ENCODE peak calls at places on chromosomes 13 and 19, in four cellular contexts. One of them, this sample, is unnamed. For H3K4me1 and H3K36me3, the result is how much of the 10 kb centered on the place peaks cover.

GRCh38 chr13:33794576-33794975 is 23.4 kb upstream of the RFC3 start:
- DNase-seq in Caco-2: no peak
- DNase-seq in neuronal stem cell: no peak
- DNase-seq in mucosa of descending colon: no peak
- DNase-seq in this sample: no peak

GRCh38 chr19:2416321-2417097 is 10.9 kb downstream of the TIMM13 start:
- DNase-seq in mucosa of descending colon: no peak
- DNase-seq in neuronal stem cell: no peak
- DNase-seq in Caco-2: no peak
- DNase-seq in this sample: no peak

GRCh38 chr13:97119899-97120745 is 102.0 kb upstream of the MBNL2 start:
- DNase-seq in neuronal stem cell: no peak
- DNase-seq in Caco-2: no peak
- DNase-seq in mucosa of descending colon: no peak
- DNase-seq in this sample: no peak

GRCh38 chr19:35354898-35355297 is 3.4 kb upstream of the FFAR3 start:
- DNase-seq in Caco-2: no peak
- DNase-seq in mucosa of descending colon: no peak
- DNase-seq in neuronal stem cell: no peak
- DNase-seq in this sample: no peak

GRCh38 chr13:59447031-59447430 is 716.7 kb downstream of the DIAPH3 start:
- DNase-seq in mucosa of descending colon: no peak
- DNase-seq in neuronal stem cell: no peak
- DNase-seq in Caco-2: no peak
- DNase-seq in this sample: no peak

GRCh38 chr19:47152632-47153031 is 22.0 kb downstream of the SAE1 start:
- DNase-seq in neuronal stem cell: no peak
- DNase-seq in Caco-2: peak
- DNase-seq in mucosa of descending colon: peak
- DNase-seq in this sample: no peak

GRCh38 chr19:45173816-45174215 is 4.2 kb downstream of the TRAPPC6A start:
- DNase-seq in Caco-2: no peak
- DNase-seq in neuronal stem cell: no peak
- DNase-seq in mucosa of descending colon: no peak
- DNase-seq in this sample: no peak

GRCh38 chr19:52237771-52238400 is 31.5 kb upstream of the ZNF766 start:
- DNase-seq in Caco-2: peak
- DNase-seq in neuronal stem cell: peak
- DNase-seq in mucosa of descending colon: peak
- DNase-seq in this sample: peak

GRCh38 chr13:51154029-51154555 is 43.0 kb upstream of the C13orf42 start:
- DNase-seq in mucosa of descending colon: no peak
- DNase-seq in neuronal stem cell: no peak
- DNase-seq in Caco-2: no peak
- DNase-seq in this sample: no peak

GRCh38 chr13:96431044-96431581 is 341.2 kb downstream of the HS6ST3 start:
- DNase-seq in Caco-2: no peak
- DNase-seq in mucosa of descending colon: no peak
- DNase-seq in neuronal stem cell: no peak
- DNase-seq in this sample: no peak

GRCh38 chr19:43678512-43678911 is 8.5 kb upstream of the PLAUR start:
- DNase-seq in neuronal stem cell: no peak
- DNase-seq in mucosa of descending colon: no peak
- DNase-seq in Caco-2: no peak
- DNase-seq in this sample: no peak

GRCh38 chr13:46463719-46464118 is 76.7 kb upstream of the RUBCNL start:
- DNase-seq in mucosa of descending colon: no peak
- DNase-seq in Caco-2: no peak
- DNase-seq in neuronal stem cell: no peak
- DNase-seq in this sample: no peak

GRCh38 chr19:5617080-5617479 is 5.5 kb downstream of the SAFB2 start:
- DNase-seq in Caco-2: no peak
- DNase-seq in neuronal stem cell: no peak
- DNase-seq in mucosa of descending colon: no peak
- DNase-seq in this sample: no peak

GRCh38 chr13:31119966-31120733 is 41.6 kb downstream of the HSPH1 start:
- DNase-seq in neuronal stem cell: no peak
- DNase-seq in Caco-2: no peak
- DNase-seq in mucosa of descending colon: no peak
- DNase-seq in this sample: no peak

GRCh38 chr19:3124630-3125029 is 11.2 kb upstream of the GNA15 start:
- DNase-seq in neuronal stem cell: no peak
- DNase-seq in Caco-2: no peak
- DNase-seq in mucosa of descending colon: no peak
- DNase-seq in this sample: no peak

GRCh38 chr19:41377977-41378707 is 1.8 kb downstream of the TMEM91 start:
- DNase-seq in mucosa of descending colon: no peak
- DNase-seq in Caco-2: no peak
- DNase-seq in neuronal stem cell: no peak
- DNase-seq in this sample: no peak

GRCh38 chr19:29672933-29673336 is 7.7 kb downstream of the PLEKHF1 start:
- DNase-seq in mucosa of descending colon: peak
- DNase-seq in Caco-2: no peak
- DNase-seq in neuronal stem cell: no peak
- DNase-seq in this sample: no peak

GRCh38 chr13:94583926-94584325 is 12.0 kb downstream of the TGDS start:
- DNase-seq in mucosa of descending colon: no peak
- DNase-seq in neuronal stem cell: no peak
- DNase-seq in Caco-2: no peak
- DNase-seq in this sample: no peak

GRCh38 chr13:20114066-20114465 is 46.8 kb downstream of the GJA3 start:
- DNase-seq in Caco-2: no peak
- DNase-seq in neuronal stem cell: no peak
- DNase-seq in mucosa of descending colon: no peak
- DNase-seq in this sample: no peak

GRCh38 chr13:64591981-64592380 is 2638.2 kb downstream of the PCDH9 start:
- DNase-seq in neuronal stem cell: no peak
- DNase-seq in mucosa of descending colon: no peak
- DNase-seq in Caco-2: no peak
- DNase-seq in this sample: no peak

GRCh38 chr19:29699861-29700260 is 15.2 kb downstream of the C19orf12 start:
- DNase-seq in mucosa of descending colon: no peak
- DNase-seq in Caco-2: no peak
- DNase-seq in neuronal stem cell: no peak
- DNase-seq in this sample: no peak

GRCh38 chr19:12721656-12722565 is 1.8 kb downstream of the TNPO2 start:
- DNase-seq in neuronal stem cell: peak
- DNase-seq in mucosa of descending colon: peak
- DNase-seq in Caco-2: peak
- DNase-seq in this sample: no peak

GRCh38 chr19:1748115-1748702 is 5.1 kb upstream of the ONECUT3 start:
- DNase-seq in mucosa of descending colon: peak
- DNase-seq in Caco-2: no peak
- DNase-seq in neuronal stem cell: no peak
- DNase-seq in this sample: no peak

GRCh38 chr19:3071764-3072163 is 9.5 kb upstream of the TLE5 start:
- DNase-seq in mucosa of descending colon: no peak
- DNase-seq in Caco-2: no peak
- DNase-seq in neuronal stem cell: no peak
- DNase-seq in this sample: no peak

GRCh38 chr13:31111136-31111535 is 50.6 kb downstream of the HSPH1 start:
- DNase-seq in mucosa of descending colon: no peak
- DNase-seq in neuronal stem cell: no peak
- DNase-seq in Caco-2: no peak
- DNase-seq in this sample: no peak

GRCh38 chr19:4694211-4694987 is 24.3 kb upstream of the MYDGF start:
- DNase-seq in neuronal stem cell: no peak
- DNase-seq in Caco-2: no peak
- DNase-seq in mucosa of descending colon: peak
- DNase-seq in this sample: no peak

GRCh38 chr13:95676100-95676774 is 702 bp upstream of the DNAJC3 start:
- DNase-seq in mucosa of descending colon: peak
- DNase-seq in neuronal stem cell: no peak
- DNase-seq in Caco-2: peak
- DNase-seq in this sample: peak

GRCh38 chr19:48837081-48837524 is 812 bp upstream of the HSD17B14 start:
- DNase-seq in Caco-2: no peak
- DNase-seq in neuronal stem cell: peak
- DNase-seq in mucosa of descending colon: peak
- DNase-seq in this sample: peak

GRCh38 chr19:5046339-5047039 is 77.6 kb downstream of the KDM4B start:
- DNase-seq in Caco-2: peak
- DNase-seq in mucosa of descending colon: peak
- DNase-seq in neuronal stem cell: no peak
- DNase-seq in this sample: no peak

GRCh38 chr13:41960700-41961697 is at the start of gene VWA8:
- DNase-seq in mucosa of descending colon: peak
- DNase-seq in Caco-2: peak
- DNase-seq in neuronal stem cell: peak
- DNase-seq in this sample: peak

GRCh38 chr19:34228347-34228746 is 26.0 kb upstream of the GARRE1 start:
- DNase-seq in mucosa of descending colon: no peak
- DNase-seq in Caco-2: no peak
- DNase-seq in neuronal stem cell: no peak
- DNase-seq in this sample: no peak
- H3K4me1 ChIP-seq in mucosa of descending colon: under half
- H3K4me1 ChIP-seq in Caco-2: under half
- H3K4me1 ChIP-seq in neuronal stem cell: under half
- H3K4me1 ChIP-seq in this sample: under half

GRCh38 chr13:77095288-77095687 is 68.3 kb upstream of the FBXL3 start:
- DNase-seq in neuronal stem cell: no peak
- DNase-seq in mucosa of descending colon: no peak
- DNase-seq in Caco-2: no peak
- DNase-seq in this sample: no peak

GRCh38 chr13:77093735-77094134 is 66.8 kb upstream of the FBXL3 start:
- DNase-seq in mucosa of descending colon: no peak
- DNase-seq in neuronal stem cell: no peak
- DNase-seq in Caco-2: no peak
- DNase-seq in this sample: no peak
- H3K36me3 ChIP-seq in mucosa of descending colon: under half
- H3K36me3 ChIP-seq in neuronal stem cell: under half
- H3K36me3 ChIP-seq in Caco-2: under half
- H3K36me3 ChIP-seq in this sample: under half

GRCh38 chr13:24267801-24268200 is 41.6 kb upstream of the C1QTNF9 start:
- DNase-seq in neuronal stem cell: no peak
- DNase-seq in mucosa of descending colon: no peak
- DNase-seq in Caco-2: no peak
- DNase-seq in this sample: no peak
- H3K4me1 ChIP-seq in neuronal stem cell: under half
- H3K4me1 ChIP-seq in mucosa of descending colon: under half
- H3K4me1 ChIP-seq in Caco-2: under half
- H3K4me1 ChIP-seq in this sample: under half

GRCh38 chr19:38378866-38379265 is 4.5 kb downstream of the PSMD8 start:
- DNase-seq in neuronal stem cell: no peak
- DNase-seq in Caco-2: no peak
- DNase-seq in mucosa of descending colon: no peak
- DNase-seq in this sample: no peak
- H3K36me3 ChIP-seq in neuronal stem cell: under half
- H3K36me3 ChIP-seq in Caco-2: under half
- H3K36me3 ChIP-seq in mucosa of descending colon: under half
- H3K36me3 ChIP-seq in this sample: half or more

GRCh38 chr19:7869910-7870511 is 4.2 kb downstream of the PRR36 start:
- DNase-seq in Caco-2: peak
- DNase-seq in mucosa of descending colon: peak
- DNase-seq in neuronal stem cell: peak
- DNase-seq in this sample: peak

GRCh38 chr19:7869453-7869909 is 4.7 kb downstream of the PRR36 start:
- DNase-seq in neuronal stem cell: no peak
- DNase-seq in Caco-2: peak
- DNase-seq in mucosa of descending colon: peak
- DNase-seq in this sample: peak

GRCh38 chr19:7871280-7871529 is 3.0 kb downstream of the PRR36 start:
- DNase-seq in neuronal stem cell: no peak
- DNase-seq in mucosa of descending colon: no peak
- DNase-seq in Caco-2: no peak
- DNase-seq in this sample: no peak

GRCh38 chr19:7871530-7872305 is 2.5 kb downstream of the PRR36 start:
- DNase-seq in mucosa of descending colon: peak
- DNase-seq in Caco-2: peak
- DNase-seq in neuronal stem cell: peak
- DNase-seq in this sample: peak

GRCh38 chr19:7870571-7871279 is 3.5 kb downstream of the PRR36 start:
- DNase-seq in Caco-2: peak
- DNase-seq in neuronal stem cell: peak
- DNase-seq in mucosa of descending colon: peak
- DNase-seq in this sample: peak
- H3K4me1 ChIP-seq in Caco-2: under half
- H3K4me1 ChIP-seq in neuronal stem cell: under half
- H3K4me1 ChIP-seq in mucosa of descending colon: under half
- H3K4me1 ChIP-seq in this sample: under half

DNA sequence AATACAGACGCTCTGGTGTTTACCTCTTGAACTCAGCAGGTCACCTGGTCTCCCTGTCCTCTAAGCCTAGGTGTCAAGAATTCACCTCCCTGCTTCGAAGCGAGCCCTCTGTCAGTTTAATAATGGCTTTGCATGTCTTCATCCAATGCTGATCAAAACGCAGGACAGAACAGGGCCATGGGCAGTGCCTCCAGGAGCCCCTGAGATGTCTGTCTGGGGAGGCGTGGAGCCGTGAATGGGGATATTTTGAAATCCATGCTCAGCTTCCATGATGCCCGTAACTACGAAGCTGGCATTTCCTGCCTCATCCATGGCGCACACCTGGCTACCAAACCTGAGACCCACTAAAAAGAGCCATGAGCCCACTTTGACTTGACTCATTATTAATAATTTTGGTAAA is 113.7 kb downstream of the RAB20 start:
- DNase-seq in neuronal stem cell: no peak
- DNase-seq in Caco-2: peak
- DNase-seq in mucosa of descending colon: no peak
- DNase-seq in this sample: no peak
- H3K36me3 ChIP-seq in neuronal stem cell: under half
- H3K36me3 ChIP-seq in Caco-2: under half
- H3K36me3 ChIP-seq in mucosa of descending colon: under half
- H3K36me3 ChIP-seq in this sample: under half

GRCh38 chr19:38653028-38653571 is 5.7 kb downstream of the ACTN4 start:
- DNase-seq in neuronal stem cell: no peak
- DNase-seq in Caco-2: peak
- DNase-seq in mucosa of descending colon: peak
- DNase-seq in this sample: no peak
- H3K4me1 ChIP-seq in neuronal stem cell: under half
- H3K4me1 ChIP-seq in Caco-2: half or more
- H3K4me1 ChIP-seq in mucosa of descending colon: half or more
- H3K4me1 ChIP-seq in this sample: half or more

DNA sequence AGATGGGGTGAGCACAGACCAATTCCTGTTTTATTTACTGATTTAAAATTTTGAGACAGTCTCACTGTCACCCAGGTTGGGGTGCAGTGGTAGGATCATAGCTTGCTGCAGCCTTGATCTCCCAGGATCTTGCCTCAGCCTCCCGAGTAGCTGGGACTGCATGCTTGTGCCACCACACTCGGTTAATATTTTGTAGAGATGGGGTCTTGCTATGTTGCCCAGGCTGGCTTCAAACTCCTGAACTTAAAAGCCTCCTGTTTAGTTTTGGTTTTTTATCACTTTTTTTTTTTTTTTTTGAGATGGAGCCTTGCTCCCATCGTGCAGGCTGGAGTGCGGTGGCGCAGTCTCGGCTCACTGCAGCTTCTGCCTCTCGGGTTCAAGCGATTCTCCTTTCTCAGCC is 4.7 kb downstream of the UBA52 start:
- DNase-seq in Caco-2: no peak
- DNase-seq in mucosa of descending colon: no peak
- DNase-seq in neuronal stem cell: no peak
- DNase-seq in this sample: no peak
- H3K36me3 ChIP-seq in Caco-2: under half
- H3K36me3 ChIP-seq in mucosa of descending colon: under half
- H3K36me3 ChIP-seq in neuronal stem cell: under half
- H3K36me3 ChIP-seq in this sample: half or more

This sample was measured in HAP-1.